ENCODE peak calls at places on chromosomes 4 and X, in eight cellular contexts. One of them, this sample, is unnamed.
A peak's percentile ranks its signal among the peaks of the same experiment; 100 is the strongest.

GRCh38 chrX:44828008-44828605 is 15.7 kb upstream of the DUSP21 start:
- DNase-seq in GM20000: no peak
- DNase-seq in pancreas: no peak
- DNase-seq in GM04504: peak; percentile 70
- DNase-seq in foreskin fibroblast: peak; percentile 65
- DNase-seq in stimulated activated CD4-positive, alpha-beta T cell treated with anti-CD3 and anti-CD28 coated beads, Interleukin-2, amount 100 ng/mL, for 48 hours: no peak
- DNase-seq in KBM-7: no peak
- DNase-seq in NCI-H345: peak; percentile 12
- DNase-seq in this sample: peak; percentile 52

GRCh38 chr4:95507147-95507546 is 41.6 kb downstream of the UNC5C start:
- DNase-seq in GM20000: no peak
- DNase-seq in NCI-H345: no peak
- DNase-seq in foreskin fibroblast: no peak
- DNase-seq in KBM-7: no peak
- DNase-seq in pancreas: no peak
- DNase-seq in GM04504: no peak
- DNase-seq in stimulated activated CD4-positive, alpha-beta T cell treated with anti-CD3 and anti-CD28 coated beads, Interleukin-2, amount 100 ng/mL, for 48 hours: no peak
- DNase-seq in this sample: no peak

GRCh38 chrX:37060999-37061398 is 52.8 kb downstream of the FAM47C start:
- DNase-seq in NCI-H345: no peak
- DNase-seq in stimulated activated CD4-positive, alpha-beta T cell treated with anti-CD3 and anti-CD28 coated beads, Interleukin-2, amount 100 ng/mL, for 48 hours: no peak
- DNase-seq in GM20000: peak; percentile 11
- DNase-seq in GM04504: peak; percentile 7
- DNase-seq in pancreas: no peak
- DNase-seq in KBM-7: peak; percentile 71
- DNase-seq in foreskin fibroblast: no peak
- DNase-seq in this sample: peak; percentile 1

GRCh38 chr4:17400696-17401095 is 111.2 kb downstream of the QDPR start:
- DNase-seq in NCI-H345: no peak
- DNase-seq in KBM-7: no peak
- DNase-seq in GM04504: peak; percentile 4
- DNase-seq in stimulated activated CD4-positive, alpha-beta T cell treated with anti-CD3 and anti-CD28 coated beads, Interleukin-2, amount 100 ng/mL, for 48 hours: no peak
- DNase-seq in foreskin fibroblast: peak; percentile 2
- DNase-seq in GM20000: no peak
- DNase-seq in pancreas: no peak
- DNase-seq in this sample: no peak

GRCh38 chrX:17656035-17656418 is 81.3 kb upstream of the SCML1 start:
- DNase-seq in NCI-H345: no peak
- DNase-seq in GM04504: no peak
- DNase-seq in GM20000: no peak
- DNase-seq in foreskin fibroblast: no peak
- DNase-seq in stimulated activated CD4-positive, alpha-beta T cell treated with anti-CD3 and anti-CD28 coated beads, Interleukin-2, amount 100 ng/mL, for 48 hours: no peak
- DNase-seq in pancreas: no peak
- DNase-seq in KBM-7: no peak
- DNase-seq in this sample: no peak

GRCh38 chr4:5054532-5054931 is 3.3 kb downstream of the STK32B start:
- DNase-seq in GM20000: no peak
- DNase-seq in NCI-H345: no peak
- DNase-seq in GM04504: no peak
- DNase-seq in KBM-7: no peak
- DNase-seq in foreskin fibroblast: no peak
- DNase-seq in stimulated activated CD4-positive, alpha-beta T cell treated with anti-CD3 and anti-CD28 coated beads, Interleukin-2, amount 100 ng/mL, for 48 hours: no peak
- DNase-seq in pancreas: no peak
- DNase-seq in this sample: no peak

GRCh38 chr4:99612281-99612680 is 37.7 kb downstream of the MTTP start:
- DNase-seq in GM04504: no peak
- DNase-seq in GM20000: no peak
- DNase-seq in stimulated activated CD4-positive, alpha-beta T cell treated with anti-CD3 and anti-CD28 coated beads, Interleukin-2, amount 100 ng/mL, for 48 hours: no peak
- DNase-seq in pancreas: no peak
- DNase-seq in NCI-H345: no peak
- DNase-seq in KBM-7: no peak
- DNase-seq in foreskin fibroblast: no peak
- DNase-seq in this sample: no peak

GRCh38 chr4:99633772-99634171 is 23.9 kb downstream of the C4orf54 start:
- DNase-seq in KBM-7: no peak
- DNase-seq in GM20000: no peak
- DNase-seq in foreskin fibroblast: no peak
- DNase-seq in pancreas: no peak
- DNase-seq in stimulated activated CD4-positive, alpha-beta T cell treated with anti-CD3 and anti-CD28 coated beads, Interleukin-2, amount 100 ng/mL, for 48 hours: no peak
- DNase-seq in GM04504: no peak
- DNase-seq in NCI-H345: peak; percentile 70
- DNase-seq in this sample: no peak

GRCh38 chr4:89283226-89283974 is 24.2 kb downstream of the GPRIN3 start:
- DNase-seq in foreskin fibroblast: no peak
- DNase-seq in pancreas: no peak
- DNase-seq in KBM-7: no peak
- DNase-seq in stimulated activated CD4-positive, alpha-beta T cell treated with anti-CD3 and anti-CD28 coated beads, Interleukin-2, amount 100 ng/mL, for 48 hours: no peak
- DNase-seq in NCI-H345: no peak
- DNase-seq in GM20000: no peak
- DNase-seq in GM04504: no peak
- DNase-seq in this sample: no peak

GRCh38 chrX:100829730-100830129 is 9.5 kb downstream of the CSTF2 start:
- DNase-seq in NCI-H345: no peak
- DNase-seq in pancreas: no peak
- DNase-seq in KBM-7: no peak
- DNase-seq in GM20000: peak; percentile 9
- DNase-seq in GM04504: no peak
- DNase-seq in stimulated activated CD4-positive, alpha-beta T cell treated with anti-CD3 and anti-CD28 coated beads, Interleukin-2, amount 100 ng/mL, for 48 hours: no peak
- DNase-seq in foreskin fibroblast: peak; percentile 30
- DNase-seq in this sample: no peak

GRCh38 chr4:183190900-183191527 is 92.0 kb downstream of the WWC2 start:
- DNase-seq in NCI-H345: no peak
- DNase-seq in foreskin fibroblast: no peak
- DNase-seq in pancreas: no peak
- DNase-seq in GM04504: no peak
- DNase-seq in stimulated activated CD4-positive, alpha-beta T cell treated with anti-CD3 and anti-CD28 coated beads, Interleukin-2, amount 100 ng/mL, for 48 hours: no peak
- DNase-seq in GM20000: no peak
- DNase-seq in KBM-7: no peak
- DNase-seq in this sample: no peak

GRCh38 chrX:10415704-10416001 is 204.7 kb downstream of the MID1 start:
- DNase-seq in GM04504: peak; percentile 11
- DNase-seq in foreskin fibroblast: peak; percentile 29
- DNase-seq in pancreas: no peak
- DNase-seq in KBM-7: no peak
- DNase-seq in GM20000: no peak
- DNase-seq in stimulated activated CD4-positive, alpha-beta T cell treated with anti-CD3 and anti-CD28 coated beads, Interleukin-2, amount 100 ng/mL, for 48 hours: no peak
- DNase-seq in NCI-H345: no peak
- DNase-seq in this sample: peak; percentile 27

GRCh38 chrX:137194164-137194563 is 160.4 kb upstream of the GPR101 start:
- DNase-seq in NCI-H345: peak; percentile 18
- DNase-seq in stimulated activated CD4-positive, alpha-beta T cell treated with anti-CD3 and anti-CD28 coated beads, Interleukin-2, amount 100 ng/mL, for 48 hours: peak; percentile 26
- DNase-seq in pancreas: peak; percentile 14
- DNase-seq in KBM-7: peak; percentile 76
- DNase-seq in foreskin fibroblast: no peak
- DNase-seq in GM20000: peak; percentile 6
- DNase-seq in GM04504: no peak
- DNase-seq in this sample: no peak

GRCh38 chr4:72567821-72568620 is 1.0 kb downstream of the ADAMTS3 start:
- DNase-seq in GM20000: peak; percentile 26
- DNase-seq in NCI-H345: peak; percentile 9
- DNase-seq in foreskin fibroblast: peak; percentile 66
- DNase-seq in pancreas: peak; percentile 39
- DNase-seq in KBM-7: peak; percentile 92
- DNase-seq in GM04504: no peak
- DNase-seq in stimulated activated CD4-positive, alpha-beta T cell treated with anti-CD3 and anti-CD28 coated beads, Interleukin-2, amount 100 ng/mL, for 48 hours: no peak
- DNase-seq in this sample: no peak

GRCh38 chrX:142040906-142041305 is 137.2 kb downstream of the MAGEC1 start:
- DNase-seq in KBM-7: no peak
- DNase-seq in GM04504: no peak
- DNase-seq in pancreas: no peak
- DNase-seq in GM20000: no peak
- DNase-seq in stimulated activated CD4-positive, alpha-beta T cell treated with anti-CD3 and anti-CD28 coated beads, Interleukin-2, amount 100 ng/mL, for 48 hours: no peak
- DNase-seq in NCI-H345: no peak
- DNase-seq in foreskin fibroblast: no peak
- DNase-seq in this sample: no peak

GRCh38 chrX:107168712-107169111 is 37.5 kb downstream of the NUP62CL start:
- DNase-seq in stimulated activated CD4-positive, alpha-beta T cell treated with anti-CD3 and anti-CD28 coated beads, Interleukin-2, amount 100 ng/mL, for 48 hours: no peak
- DNase-seq in GM04504: no peak
- DNase-seq in foreskin fibroblast: no peak
- DNase-seq in GM20000: no peak
- DNase-seq in KBM-7: no peak
- DNase-seq in NCI-H345: no peak
- DNase-seq in pancreas: no peak
- DNase-seq in this sample: no peak

GRCh38 chrX:16638533-16638932 is 11.4 kb upstream of the S100G start:
- DNase-seq in stimulated activated CD4-positive, alpha-beta T cell treated with anti-CD3 and anti-CD28 coated beads, Interleukin-2, amount 100 ng/mL, for 48 hours: no peak
- DNase-seq in foreskin fibroblast: no peak
- DNase-seq in NCI-H345: no peak
- DNase-seq in GM04504: no peak
- DNase-seq in KBM-7: no peak
- DNase-seq in GM20000: no peak
- DNase-seq in pancreas: no peak
- DNase-seq in this sample: no peak

GRCh38 chrX:66553973-66554372 is 84.9 kb downstream of the EDA2R start:
- DNase-seq in GM20000: no peak
- DNase-seq in stimulated activated CD4-positive, alpha-beta T cell treated with anti-CD3 and anti-CD28 coated beads, Interleukin-2, amount 100 ng/mL, for 48 hours: no peak
- DNase-seq in KBM-7: no peak
- DNase-seq in foreskin fibroblast: no peak
- DNase-seq in pancreas: no peak
- DNase-seq in NCI-H345: no peak
- DNase-seq in GM04504: no peak
- DNase-seq in this sample: no peak

GRCh38 chrX:133640161-133641015 is 225.1 kb upstream of the GPC4 start:
- DNase-seq in GM20000: no peak
- DNase-seq in NCI-H345: no peak
- DNase-seq in pancreas: no peak
- DNase-seq in KBM-7: no peak
- DNase-seq in stimulated activated CD4-positive, alpha-beta T cell treated with anti-CD3 and anti-CD28 coated beads, Interleukin-2, amount 100 ng/mL, for 48 hours: no peak
- DNase-seq in foreskin fibroblast: no peak
- DNase-seq in GM04504: no peak
- DNase-seq in this sample: no peak

GRCh38 chr4:87014284-87014782 is 79.5 kb downstream of the AFF1 start:
- DNase-seq in KBM-7: peak; percentile 58
- DNase-seq in foreskin fibroblast: no peak
- DNase-seq in GM04504: no peak
- DNase-seq in pancreas: no peak
- DNase-seq in NCI-H345: no peak
- DNase-seq in stimulated activated CD4-positive, alpha-beta T cell treated with anti-CD3 and anti-CD28 coated beads, Interleukin-2, amount 100 ng/mL, for 48 hours: no peak
- DNase-seq in GM20000: no peak
- DNase-seq in this sample: peak; percentile 48

GRCh38 chr4:88720749-88721428 is 23.3 kb upstream of the NAP1L5 start:
- DNase-seq in KBM-7: no peak
- DNase-seq in stimulated activated CD4-positive, alpha-beta T cell treated with anti-CD3 and anti-CD28 coated beads, Interleukin-2, amount 100 ng/mL, for 48 hours: no peak
- DNase-seq in GM20000: no peak
- DNase-seq in NCI-H345: no peak
- DNase-seq in foreskin fibroblast: no peak
- DNase-seq in GM04504: no peak
- DNase-seq in pancreas: no peak
- DNase-seq in this sample: no peak

GRCh38 chr4:95050980-95051688 is 293.4 kb downstream of the BMPR1B start:
- DNase-seq in foreskin fibroblast: no peak
- DNase-seq in GM20000: no peak
- DNase-seq in stimulated activated CD4-positive, alpha-beta T cell treated with anti-CD3 and anti-CD28 coated beads, Interleukin-2, amount 100 ng/mL, for 48 hours: no peak
- DNase-seq in NCI-H345: no peak
- DNase-seq in GM04504: no peak
- DNase-seq in KBM-7: no peak
- DNase-seq in pancreas: no peak
- DNase-seq in this sample: no peak